ENCODE peak calls at places on chromosomes 13 and 19, in nine cellular contexts. M is brain microvascular endothelial cell, L is neural progenitor cell, D is PC-3, R is Caco-2, F is thyroid gland, A is K562, B is breast epithelium, Q is RWPE1. Y is an unnamed sample.
A peak's percentile ranks its signal among the peaks of the same experiment; 100 is the strongest.

GRCh38 chr19:336067-336614 is 8.5 kb downstream of the MIER2 start:
- DNase-seq in R (no peak), M (no peak), B (no peak), D (no peak), F (no peak), Q (no peak), L (no peak), A (peak; percentile 19), Y (no peak)

GRCh38 chr13:77919351-77920294 is 992 bp upstream of the EDNRB start:
- DNase-seq in Q (no peak), R (no peak), M (peak; percentile 14), L (peak; percentile 69), A (no peak), B (no peak), F (peak; percentile 30), D (no peak), Y (no peak)

GRCh38 chr13:32068255-32068654 is 36.7 kb downstream of the FRY start:
- DNase-seq in B (no peak), R (no peak), D (peak; percentile 7), Q (no peak), L (no peak), A (no peak), F (no peak), M (no peak), Y (no peak)

GRCh38 chr19:5960005-5961001 is 17.6 kb downstream of the RANBP3 start:
- DNase-seq in M (no peak), F (peak; percentile 59), Q (no peak), B (no peak), R (no peak), A (no peak), D (no peak), L (no peak), Y (no peak)

GRCh38 chr19:44892932-44893331 is 1.9 kb downstream of the TOMM40 start:
- DNase-seq in M (no peak), R (no peak), F (no peak), B (no peak), D (no peak), A (no peak), L (no peak), Q (no peak), Y (no peak)

GRCh38 chr19:43759515-43759914 is 4.8 kb upstream of the SMG9 start:
- DNase-seq in R (no peak), L (no peak), M (peak; percentile 85), D (peak; percentile 71), B (peak; percentile 59), Q (peak; percentile 86), F (no peak), A (peak; percentile 39), Y (peak; percentile 79)

GRCh38 chr19:5090780-5091575 is 122.1 kb downstream of the KDM4B start:
- DNase-seq in D (no peak), A (peak; percentile 87), F (peak; percentile 70), M (peak; percentile 24), Q (no peak), R (no peak), L (peak; percentile 73), B (no peak), Y (no peak)

GRCh38 chr13:108915095-108915633 is 285.8 kb downstream of the MYO16 start:
- DNase-seq in F (no peak), A (no peak), M (peak; percentile 53), D (peak; percentile 31), Q (peak; percentile 13), R (no peak), B (no peak), L (no peak), Y (peak; percentile 44)

GRCh38 chr13:51768378-51768921 is 35.5 kb downstream of the DHRS12 start:
- DNase-seq in F (no peak), Q (no peak), M (no peak), B (no peak), D (no peak), R (no peak), A (no peak), L (peak; percentile 66), Y (no peak)

GRCh38 chr13:95128045-95128643 is 173.1 kb downstream of the ABCC4 start:
- DNase-seq in Q (peak; percentile 26), L (peak; percentile 21), D (peak; percentile 83), F (no peak), B (no peak), R (no peak), A (no peak), M (no peak), Y (no peak)

GRCh38 chr13:86986448-86986847 is 684.7 kb upstream of the SLITRK5 start:
- DNase-seq in F (no peak), A (no peak), L (peak; percentile 67), B (no peak), R (no peak), D (no peak), M (no peak), Q (no peak), Y (no peak)

GRCh38 chr13:99386911-99387788 is 80.0 kb upstream of the GPR183 start:
- DNase-seq in F (peak; percentile 49), B (no peak), Q (peak; percentile 10), A (peak; percentile 73), R (peak; percentile 58), M (peak; percentile 29), D (peak; percentile 55), L (peak; percentile 73), Y (peak; percentile 19)

GRCh38 chr13:114101325-114101821 is 31.1 kb downstream of the RASA3 start:
- DNase-seq in L (no peak), A (no peak), M (no peak), Q (no peak), R (peak; percentile 29), B (no peak), F (peak; percentile 62), D (no peak), Y (no peak)

GRCh38 chr13:46166947-46167610 is 14.9 kb downstream of the LCP1 start:
- DNase-seq in B (no peak), Q (no peak), D (no peak), L (no peak), A (no peak), M (no peak), F (no peak), R (no peak), Y (no peak)

GRCh38 chr19:31496076-31496475 is 146.8 kb upstream of the TSHZ3 start:
- DNase-seq in L (no peak), B (no peak), R (no peak), D (no peak), A (no peak), Q (no peak), F (no peak), M (no peak), Y (no peak)

GRCh38 chr13:104385409-104385808 is 1319.2 kb upstream of the SLC10A2 start:
- DNase-seq in B (no peak), F (no peak), L (no peak), D (peak; percentile 76), Q (peak; percentile 44), R (no peak), M (peak; percentile 71), A (no peak), Y (no peak)

GRCh38 chr19:13060233-13060963 is 42.3 kb downstream of the LYL1 start:
- DNase-seq in R (no peak), B (no peak), L (peak; percentile 63), M (no peak), F (peak; percentile 87), Q (no peak), A (peak; percentile 61), D (no peak), Y (peak; percentile 33)

GRCh38 chr13:114096811-114097503 is 35.5 kb downstream of the RASA3 start:
- DNase-seq in F (no peak), Q (no peak), B (no peak), L (no peak), R (peak; percentile 26), M (no peak), D (no peak), A (no peak), Y (no peak)

GRCh38 chr19:17557461-17557860 is 2.0 kb downstream of the COLGALT1 start:
- DNase-seq in L (no peak), R (no peak), M (no peak), D (no peak), F (no peak), B (no peak), A (no peak), Q (no peak), Y (no peak)

GRCh38 chr13:102626928-102627327 is 30.1 kb downstream of the TPP2 start:
- DNase-seq in A (no peak), B (no peak), D (no peak), F (no peak), M (no peak), R (no peak), L (no peak), Q (no peak), Y (no peak)
- TF ChIP-seq CTCF in A (no peak), B (no peak), D (no peak), F (no peak), M (no peak), R (no peak), L (no peak), Q (no peak), Y (no peak)

GRCh38 chr19:2207991-2208860 is 27.9 kb downstream of the PLEKHJ1 start:
- DNase-seq in B (no peak), Q (no peak), D (no peak), R (no peak), M (peak; percentile 78), L (peak; percentile 83), F (peak; percentile 14), A (peak; percentile 57), Y (peak; percentile 80)
- TF ChIP-seq CTCF in B (no peak), Q (no peak), D (no peak), R (peak; percentile 23), M (peak; percentile 54), L (peak; percentile 33), F (no peak), A (peak; percentile 30), Y (peak; percentile 67)

DNA sequence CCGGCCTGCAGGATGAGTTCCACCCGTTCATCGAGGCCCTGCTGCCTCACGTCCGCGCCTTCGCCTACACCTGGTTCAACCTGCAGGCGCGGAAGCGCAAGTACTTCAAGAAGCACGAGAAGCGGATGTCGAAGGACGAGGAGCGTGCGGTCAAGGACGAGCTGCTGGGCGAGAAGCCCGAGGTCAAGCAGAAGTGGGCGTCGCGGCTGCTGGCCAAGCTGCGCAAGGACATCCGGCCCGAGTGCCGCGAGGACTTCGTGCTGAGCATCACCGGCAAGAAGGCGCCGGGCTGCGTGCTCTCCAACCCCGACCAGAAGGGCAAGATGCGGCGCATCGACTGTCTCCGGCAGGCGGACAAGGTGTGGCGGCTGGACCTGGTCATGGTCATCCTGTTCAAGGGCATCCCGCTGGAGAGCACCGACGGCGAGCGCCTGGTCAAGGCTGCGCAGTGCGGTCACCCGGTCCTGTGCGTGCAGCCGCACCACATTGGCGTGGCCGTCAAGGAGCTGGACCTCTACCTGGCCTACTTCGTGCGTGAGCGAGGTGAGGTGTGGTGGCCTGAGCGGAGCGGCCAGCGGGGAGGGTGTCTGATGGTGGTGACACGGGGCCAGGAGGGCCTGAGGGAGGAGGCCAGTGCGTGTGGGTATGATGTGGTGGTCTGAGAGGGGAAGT is 15.5 kb downstream of the NFIC start:
- DNase-seq in F (no peak), M (no peak), Q (no peak), B (no peak), L (no peak), D (no peak), A (no peak), R (no peak), Y (no peak)
- TF ChIP-seq CTCF in F (no peak), M (no peak), Q (no peak), B (no peak), L (no peak), D (no peak), A (no peak), R (no peak), Y (no peak)

DNA sequence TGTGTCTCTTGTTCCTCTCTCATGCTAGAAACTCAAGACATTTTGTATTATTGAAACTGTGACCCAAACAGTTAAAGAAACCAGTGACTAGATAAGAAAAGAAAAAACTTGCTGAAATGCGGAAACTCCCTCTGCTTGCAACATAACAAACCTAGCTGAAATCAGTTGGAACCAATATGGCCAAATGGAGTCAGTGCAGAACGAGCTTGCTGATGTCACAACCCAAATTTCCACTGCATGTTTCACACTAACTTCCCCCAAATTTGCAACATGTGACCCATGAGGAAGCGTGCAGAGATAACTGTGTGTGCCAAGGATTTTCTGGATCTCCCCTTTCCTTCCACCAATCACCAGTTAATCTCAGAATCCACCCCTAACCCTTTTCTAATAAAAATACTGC is 208.0 kb downstream of the DLEU7 start:
- DNase-seq in R (no peak), B (peak; percentile 20), D (no peak), Q (no peak), M (no peak), A (no peak), L (no peak), F (no peak), Y (no peak)
- TF ChIP-seq CTCF in R (no peak), B (no peak), D (no peak), Q (no peak), M (no peak), A (no peak), L (no peak), F (no peak), Y (no peak)

Y was measured in HFFc6.